ENCODE peak calls at places on chromosome 17, in eight cellular contexts. F, K, N, Q, R, Y, U and S are unnamed samples. For H3K27me3, the result is how much of the 10 kb centered on the place peaks cover.

GRCh38 chr17:75352079-75352569 is 53.4 kb downstream of the GRB2 start:
- DNase-seq in F (peak), K (no peak), N (no peak), Q (peak), R (no peak), Y (no peak), U (no peak), S (no peak)

GRCh38 chr17:4221899-4222659 is 41.7 kb downstream of the ANKFY1 start:
- DNase-seq in F (no peak), K (no peak), N (no peak), Q (no peak), R (no peak), Y (no peak), U (no peak), S (no peak)

GRCh38 chr17:74959826-74960738 is 12.5 kb downstream of the HID1 start:
- DNase-seq in F (no peak), K (peak), N (no peak), Q (no peak), R (no peak), Y (no peak), U (no peak), S (no peak)

GRCh38 chr17:1714980-1715802 is 5.0 kb upstream of the TLCD2 start:
- DNase-seq in F (peak), K (peak), N (peak), Q (no peak), R (peak), Y (peak), U (peak), S (peak)

GRCh38 chr17:38620551-38621277 is 15.0 kb upstream of the SRCIN1 start:
- DNase-seq in F (no peak), K (no peak), N (no peak), Q (no peak), R (no peak), Y (no peak), U (no peak), S (no peak)

GRCh38 chr17:28225271-28225670 is 93.7 kb upstream of the TMEM97 start:
- DNase-seq in F (no peak), K (no peak), N (no peak), Q (no peak), R (no peak), Y (peak), U (peak), S (no peak)

GRCh38 chr17:17770371-17771059 is 66.3 kb downstream of the SREBF1 start:
- DNase-seq in F (no peak), K (no peak), N (peak), Q (no peak), R (no peak), Y (no peak), U (no peak), S (peak)

GRCh38 chr17:65137076-65137935 is at the start of gene RGS9:
- DNase-seq in F (peak), K (peak), N (peak), Q (no peak), R (peak), Y (peak), U (peak), S (peak)

GRCh38 chr17:2724783-2725164 is 13.2 kb upstream of the CLUH start:
- DNase-seq in F (no peak), K (peak), N (peak), Q (no peak), R (no peak), Y (no peak), U (peak), S (no peak)

GRCh38 chr17:80414508-80414802 is 512 bp upstream of the ENDOV start:
- DNase-seq in F (no peak), K (no peak), N (no peak), Q (no peak), R (no peak), Y (no peak), U (no peak), S (no peak)

GRCh38 chr17:68011199-68011665 is 15.0 kb upstream of the C17orf58 start:
- DNase-seq in F (peak), K (peak), N (peak), Q (no peak), R (no peak), Y (peak), U (peak), S (no peak)

GRCh38 chr17:81419886-81420768 is 24.9 kb downstream of the BAHCC1 start:
- DNase-seq in F (no peak), K (peak), N (no peak), Q (no peak), R (no peak), Y (peak), U (peak), S (no peak)

GRCh38 chr17:7232114-7232513 is 2.2 kb downstream of the DVL2 start:
- DNase-seq in F (no peak), K (no peak), N (no peak), Q (no peak), R (no peak), Y (no peak), U (no peak), S (no peak)

GRCh38 chr17:81339502-81340296 is 44.6 kb upstream of the SLC38A10 start:
- DNase-seq in F (peak), K (no peak), N (no peak), Q (no peak), R (no peak), Y (no peak), U (no peak), S (no peak)

GRCh38 chr17:17719199-17719940 is 38.1 kb downstream of the RAI1 start:
- DNase-seq in F (no peak), K (no peak), N (no peak), Q (no peak), R (no peak), Y (no peak), U (no peak), S (no peak)

GRCh38 chr17:1490643-1491405 is 1.7 kb downstream of the MYO1C start:
- DNase-seq in F (peak), K (peak), N (peak), Q (no peak), R (no peak), Y (peak), U (peak), S (peak)

DNA sequence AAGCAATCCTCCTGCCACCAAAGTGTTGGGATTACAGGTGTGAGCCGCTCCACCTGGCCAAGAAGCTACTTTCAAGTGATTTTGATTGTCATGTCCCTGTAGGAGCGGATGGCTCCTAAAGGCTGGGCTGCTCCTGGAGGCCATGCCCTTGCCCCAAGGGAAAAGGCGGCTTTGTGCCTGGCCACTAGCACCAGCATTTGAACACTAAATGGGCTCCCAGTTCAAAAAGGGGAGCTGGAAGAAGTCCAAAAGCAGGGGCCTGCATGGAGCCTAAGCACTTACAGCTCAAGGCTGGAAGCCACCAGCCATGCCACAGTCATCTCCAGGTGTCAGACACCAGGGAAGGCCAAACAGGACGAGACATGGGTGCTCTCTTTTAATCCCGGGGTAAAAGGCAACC is 26.8 kb downstream of the SPHK1 start:
- DNase-seq in F (no peak), K (no peak), N (no peak), Q (no peak), R (no peak), Y (no peak), U (peak), S (no peak)
- H3K27me3 ChIP-seq in F (under half), K (under half), N (under half), Q (under half), R (under half), Y (under half), U (under half), S (under half)

GRCh38 chr17:79263191-79263590 is 188.6 kb downstream of the ENGASE start:
- DNase-seq in F (no peak), K (no peak), N (no peak), Q (no peak), R (no peak), Y (no peak), U (no peak), S (no peak)
- H3K27me3 ChIP-seq in F (under half), K (under half), N (half or more), Q (under half), R (half or more), Y (half or more), U (under half), S (under half)

GRCh38 chr17:40486513-40487370 is 14.7 kb downstream of the TNS4 start:
- DNase-seq in F (no peak), K (no peak), N (no peak), Q (peak), R (no peak), Y (no peak), U (no peak), S (no peak)
- H3K27me3 ChIP-seq in F (under half), K (under half), N (under half), Q (under half), R (under half), Y (under half), U (under half), S (under half)

DNA sequence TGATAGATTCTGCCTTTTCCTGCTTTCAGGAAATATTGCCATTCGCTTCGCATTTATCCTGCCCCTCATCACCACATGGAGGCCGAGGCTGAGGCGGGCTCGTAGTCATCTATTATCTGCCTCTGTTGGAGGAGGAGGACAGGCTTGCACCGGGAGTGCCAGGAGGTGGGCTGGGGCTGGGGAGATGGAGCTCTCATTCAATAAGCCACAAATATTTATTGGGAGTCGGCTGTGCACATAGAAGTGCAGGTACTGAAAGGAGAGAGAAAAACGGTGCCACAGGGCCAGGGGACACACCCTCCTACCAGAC is 263.3 kb upstream of the SDK2 start:
- DNase-seq in F (no peak), K (no peak), N (no peak), Q (no peak), R (no peak), Y (no peak), U (no peak), S (no peak)
- H3K27me3 ChIP-seq in F (under half), K (under half), N (under half), Q (under half), R (under half), Y (half or more), U (under half), S (under half)

DNA sequence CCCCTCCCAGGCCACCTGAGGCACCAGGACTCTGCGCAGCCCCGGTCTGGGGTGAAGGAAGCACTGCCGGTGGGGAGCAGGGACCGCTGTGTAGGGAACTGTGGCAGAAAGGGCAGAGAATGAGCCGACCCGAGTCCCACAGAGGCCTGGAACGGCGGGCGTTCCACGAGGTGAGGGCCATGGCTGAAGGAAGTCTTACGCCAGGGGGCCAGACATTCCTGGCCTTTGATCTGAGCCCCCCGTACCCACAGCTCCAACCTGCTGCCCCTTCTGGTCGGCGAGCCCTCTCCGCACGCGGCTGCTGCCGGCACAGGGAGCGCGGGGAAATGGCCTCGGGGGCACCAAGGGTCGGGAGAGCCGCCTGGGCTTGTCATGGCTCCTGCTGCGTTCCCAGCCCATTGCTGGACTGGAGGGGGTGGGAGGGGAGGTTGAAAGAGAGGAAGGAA is 1.4 kb upstream of the WNT3 start:
- DNase-seq in F (no peak), K (no peak), N (no peak), Q (no peak), R (no peak), Y (no peak), U (no peak), S (no peak)
- H3K27me3 ChIP-seq in F (half or more), K (under half), N (half or more), Q (half or more), R (half or more), Y (half or more), U (half or more), S (half or more)

GRCh38 chr17:5877366-5877765 is 192.8 kb upstream of the WSCD1 start:
- DNase-seq in F (no peak), K (no peak), N (no peak), Q (no peak), R (no peak), Y (no peak), U (no peak), S (no peak)
- H3K27me3 ChIP-seq in F (under half), K (under half), N (under half), Q (under half), R (under half), Y (under half), U (under half), S (under half)

GRCh38 chr17:34153988-34154387 is 101.1 kb upstream of the CCL2 start:
- DNase-seq in F (no peak), K (no peak), N (no peak), Q (no peak), R (no peak), Y (no peak), U (no peak), S (no peak)

GRCh38 chr17:34156401-34156740 is 98.7 kb upstream of the CCL2 start:
- DNase-seq in F (no peak), K (no peak), N (no peak), Q (no peak), R (no peak), Y (no peak), U (no peak), S (no peak)

GRCh38 chr17:34154916-34155730 is 100.0 kb upstream of the CCL2 start:
- DNase-seq in F (no peak), K (no peak), N (no peak), Q (no peak), R (no peak), Y (no peak), U (no peak), S (no peak)

GRCh38 chr17:34155947-34156346 is 99.1 kb upstream of the CCL2 start:
- DNase-seq in F (no peak), K (no peak), N (no peak), Q (no peak), R (no peak), Y (no peak), U (no peak), S (no peak)

DNA sequence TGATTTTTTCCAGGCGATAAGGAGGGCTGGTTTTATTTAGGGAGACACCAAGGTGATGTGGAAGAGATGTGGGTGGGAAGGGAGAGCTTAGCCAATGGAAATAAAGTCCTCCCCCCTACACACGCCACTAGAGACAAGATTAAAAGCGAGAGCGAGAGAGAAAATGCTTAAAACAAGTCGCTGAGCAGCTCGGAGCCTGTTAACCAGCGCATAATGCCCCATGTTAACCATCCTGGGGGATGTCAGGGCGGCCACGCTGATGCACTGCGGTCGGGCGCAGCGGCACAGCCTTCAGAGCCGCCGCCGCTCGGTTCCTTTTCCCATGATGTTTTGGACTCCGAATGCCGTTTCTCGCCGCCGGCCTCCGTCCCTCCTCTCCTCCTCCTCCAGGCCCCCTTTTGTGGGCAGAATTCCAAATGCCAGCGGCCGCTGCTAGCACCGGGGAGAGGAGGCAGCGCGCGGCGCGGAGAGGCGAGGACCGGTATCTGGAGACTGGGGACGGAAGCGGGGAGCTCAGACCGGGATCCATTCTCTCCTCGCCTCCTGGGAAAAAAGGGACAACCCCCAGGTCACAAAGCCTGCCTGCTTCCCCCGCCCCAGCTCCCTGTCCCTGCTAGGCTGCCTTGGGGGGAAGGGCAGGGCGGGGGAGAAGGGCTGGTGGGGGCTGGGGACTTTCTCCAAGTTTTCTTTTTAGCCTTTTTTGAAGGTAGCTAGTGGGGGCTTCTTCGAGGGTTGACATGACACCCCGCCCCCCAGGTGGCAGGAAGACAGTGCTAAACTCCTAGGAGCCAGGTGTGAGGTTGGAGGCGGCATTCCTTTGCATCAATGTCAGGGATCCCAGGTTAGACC is 98.1 kb upstream of the CCL2 start:
- DNase-seq in F (no peak), K (no peak), N (no peak), Q (no peak), R (no peak), Y (no peak), U (no peak), S (no peak)
- H3K27me3 ChIP-seq in F (under half), K (under half), N (half or more), Q (under half), R (half or more), Y (half or more), U (half or more), S (under half)

DNA sequence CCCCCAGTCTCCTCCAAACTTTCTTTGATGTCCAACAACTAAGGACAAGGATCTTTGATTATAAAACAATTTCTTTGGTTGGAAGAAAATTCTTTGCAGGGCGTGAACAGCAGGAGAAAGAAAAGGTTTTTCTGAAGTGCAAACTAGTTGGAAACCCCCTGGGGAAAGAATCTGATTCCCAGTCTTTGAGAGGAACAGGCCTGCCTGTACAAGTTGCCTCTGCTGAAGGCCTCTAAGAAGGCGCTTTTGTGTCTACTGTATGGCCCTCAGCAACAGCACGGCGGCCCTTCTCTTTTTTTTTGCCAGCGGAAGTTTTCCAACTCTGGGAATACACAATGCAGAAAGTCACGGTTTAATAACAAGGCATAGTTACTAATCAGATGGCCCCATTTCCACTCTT is 14.0 kb downstream of the RNF43 start:
- DNase-seq in F (no peak), K (no peak), N (no peak), Q (no peak), R (peak), Y (no peak), U (no peak), S (no peak)
- H3K27me3 ChIP-seq in F (under half), K (under half), N (under half), Q (under half), R (under half), Y (under half), U (under half), S (under half)

DNA sequence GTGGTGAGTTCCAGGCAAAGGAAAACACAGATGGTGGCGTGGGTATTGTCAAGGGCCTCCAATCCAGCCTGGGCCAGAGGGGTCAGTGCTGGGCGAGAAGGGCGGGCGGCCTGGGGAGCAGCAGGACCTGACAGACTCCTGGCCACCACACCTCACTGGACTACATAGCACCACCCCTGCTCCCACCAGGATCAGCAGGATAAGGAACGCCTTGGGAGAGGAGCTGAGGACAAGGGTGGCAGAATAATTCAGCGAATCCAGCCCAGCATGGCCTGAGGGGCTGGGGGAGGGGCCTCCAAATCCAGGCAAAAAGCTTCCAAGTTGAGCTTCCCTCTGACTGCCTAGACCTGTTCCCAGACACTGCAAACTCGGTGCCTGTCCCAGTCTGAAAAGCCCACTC is 6.5 kb downstream of the DLX4 start:
- DNase-seq in F (no peak), K (no peak), N (no peak), Q (no peak), R (no peak), Y (no peak), U (no peak), S (no peak)
- H3K27me3 ChIP-seq in F (under half), K (under half), N (half or more), Q (half or more), R (half or more), Y (half or more), U (half or more), S (under half)

DNA sequence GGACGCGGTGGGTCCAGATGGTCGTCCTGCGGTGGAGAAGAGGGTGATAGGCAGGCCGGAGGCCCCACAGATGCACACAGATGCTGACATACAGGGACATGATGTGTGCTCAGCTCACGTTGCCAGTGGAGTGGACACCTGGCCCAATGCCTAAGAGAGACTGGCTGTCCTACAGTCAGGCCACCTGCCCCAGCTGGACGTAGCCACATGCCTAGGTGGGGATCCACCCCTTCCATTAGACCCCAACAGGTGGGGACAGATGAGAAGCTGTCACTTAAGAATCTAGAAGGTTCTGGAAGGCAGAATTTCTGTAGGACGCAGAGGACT is 117.6 kb upstream of the ZNF750 start:
- DNase-seq in F (no peak), K (no peak), N (peak), Q (no peak), R (no peak), Y (no peak), U (no peak), S (no peak)
- H3K27me3 ChIP-seq in F (under half), K (under half), N (under half), Q (under half), R (under half), Y (under half), U (under half), S (under half)